ENCODE peak calls at places on chromosomes 7 and 10, in five cellular contexts. S is fibroblast of mammary gland, N is esophagus squamous epithelium, R is dorsolateral prefrontal cortex, K is BJ. L is an unnamed sample.

GRCh38 chr7:93359520-93360198 is 127.5 kb downstream of the VPS50 start:
- DNase-seq in S (no peak), N (no peak), R (no peak), K (no peak), L (no peak)

GRCh38 chr7:157886261-157886660 is 549.5 kb downstream of the DNAJB6 start:
- DNase-seq in S (no peak), N (no peak), R (no peak), K (no peak), L (no peak)

GRCh38 chr10:13984647-13985155 is 346.0 kb downstream of the FRMD4A start:
- DNase-seq in S (peak), N (no peak), R (no peak), K (peak), L (peak)

GRCh38 chr7:148334959-148335577 is 255.5 kb upstream of the C7orf33 start:
- DNase-seq in S (peak), N (no peak), R (no peak), K (no peak), L (peak)

GRCh38 chr7:141220263-141220662 is 146.4 kb downstream of the TMEM178B start:
- DNase-seq in S (peak), N (no peak), R (no peak), K (no peak), L (peak)

GRCh38 chr7:8151161-8151560 is 110.8 kb downstream of the ICA1 start:
- DNase-seq in S (no peak), N (no peak), R (no peak), K (no peak), L (no peak)

GRCh38 chr7:26284995-26285632 is 6.5 kb upstream of the SNX10 start:
- DNase-seq in S (no peak), N (no peak), R (no peak), K (no peak), L (peak)

GRCh38 chr7:1192171-1192676 is 32.2 kb upstream of the ZFAND2A start:
- DNase-seq in S (peak), N (no peak), R (no peak), K (peak), L (peak)

GRCh38 chr10:48414778-48415177 is 108.3 kb downstream of the MAPK8 start:
- DNase-seq in S (peak), N (no peak), R (no peak), K (no peak), L (no peak)

GRCh38 chr7:121623130-121623872 is 227.2 kb upstream of the FAM3C start:
- DNase-seq in S (no peak), N (no peak), R (no peak), K (no peak), L (no peak)

GRCh38 chr7:101984997-101985645 is 167.7 kb downstream of the CUX1 start:
- DNase-seq in S (no peak), N (no peak), R (no peak), K (no peak), L (no peak)

GRCh38 chr7:104192434-104192833 is 15.4 kb downstream of the ORC5 start:
- DNase-seq in S (no peak), N (no peak), R (no peak), K (no peak), L (no peak)

GRCh38 chr10:76126607-76127190 is 695.3 kb downstream of the LRMDA start:
- DNase-seq in S (no peak), N (no peak), R (no peak), K (no peak), L (no peak)

GRCh38 chr7:27767374-27767773 is 27.4 kb downstream of the TAX1BP1 start:
- DNase-seq in S (no peak), N (no peak), R (no peak), K (no peak), L (peak)

GRCh38 chr7:102976493-102976892 is 63.7 kb downstream of the LRRC17 start:
- DNase-seq in S (no peak), N (no peak), R (no peak), K (no peak), L (no peak)

GRCh38 chr10:12969951-12970350 is 31.6 kb downstream of the CCDC3 start:
- DNase-seq in S (no peak), N (no peak), R (no peak), K (no peak), L (peak)

GRCh38 chr10:31759124-31759798 is 169.4 kb downstream of the ARHGAP12 start:
- DNase-seq in S (peak), N (no peak), R (no peak), K (no peak), L (peak)

GRCh38 chr7:10940748-10941358 is 32.8 kb upstream of the PHF14 start:
- DNase-seq in S (no peak), N (no peak), R (no peak), K (no peak), L (no peak)

GRCh38 chr10:48442809-48443177 is 136.3 kb downstream of the MAPK8 start:
- DNase-seq in S (no peak), N (no peak), R (no peak), K (no peak), L (no peak)

GRCh38 chr7:12984117-12984516 is 296.7 kb downstream of the ARL4A start:
- DNase-seq in S (no peak), N (no peak), R (no peak), K (no peak), L (no peak)

GRCh38 chr7:104207348-104207730 is 474 bp downstream of the ORC5 start:
- DNase-seq in S (peak), N (no peak), R (no peak), K (no peak), L (peak)

GRCh38 chr10:61943699-61944444 is 42.4 kb downstream of the ARID5B start:
- DNase-seq in S (peak), N (no peak), R (no peak), K (no peak), L (peak)

GRCh38 chr7:94301024-94301588 is 93.6 kb upstream of the COL1A2 start:
- DNase-seq in S (peak), N (no peak), R (no peak), K (peak), L (peak)

GRCh38 chr10:113679463-113680171 is at the start of gene CASP7:
- DNase-seq in S (peak), N (no peak), R (peak), K (no peak), L (peak)

GRCh38 chr10:100148353-100149211 is 37.2 kb downstream of the ERLIN1 start:
- DNase-seq in S (peak), N (no peak), R (no peak), K (no peak), L (peak)

GRCh38 chr7:106720641-106721040 is 59.7 kb upstream of the CCDC71L start:
- DNase-seq in S (no peak), N (no peak), R (no peak), K (no peak), L (no peak)

GRCh38 chr10:132845780-132846595 is 60.0 kb upstream of the NKX6-2 start:
- DNase-seq in S (no peak), N (no peak), R (peak), K (no peak), L (no peak)

GRCh38 chr10:111207525-111207924 is 130.7 kb downstream of the ADRA2A start:
- DNase-seq in S (no peak), N (no peak), R (no peak), K (no peak), L (no peak)
- TF ChIP-seq CTCF in S (no peak), N (peak), R (no peak), K (no peak), L (no peak)

DNA sequence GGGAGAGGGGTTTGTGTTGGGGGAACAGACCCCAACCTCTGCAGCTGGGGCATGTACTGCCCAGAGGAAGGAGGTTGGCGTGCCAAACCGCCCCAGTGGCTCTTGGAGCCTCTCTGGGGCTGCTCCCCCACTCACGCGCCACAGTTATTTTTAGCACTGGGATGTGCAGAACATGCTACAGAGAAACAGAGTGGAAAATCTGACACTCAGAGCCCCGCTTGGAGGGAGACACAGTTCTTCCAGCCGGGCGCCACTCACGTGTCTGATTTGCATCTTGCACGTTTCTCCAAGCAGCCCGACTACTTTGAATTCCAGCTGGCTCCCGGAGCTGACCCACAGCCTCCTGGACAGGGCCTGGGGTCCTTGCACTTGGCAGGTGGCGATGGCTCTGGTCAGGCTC is 182.0 kb downstream of the RPS24 start:
- DNase-seq in S (peak), N (no peak), R (peak), K (peak), L (peak)
- H3K4me3 ChIP-seq in S (no peak), N (no peak), R (peak), K (no peak), L (no peak)

DNA sequence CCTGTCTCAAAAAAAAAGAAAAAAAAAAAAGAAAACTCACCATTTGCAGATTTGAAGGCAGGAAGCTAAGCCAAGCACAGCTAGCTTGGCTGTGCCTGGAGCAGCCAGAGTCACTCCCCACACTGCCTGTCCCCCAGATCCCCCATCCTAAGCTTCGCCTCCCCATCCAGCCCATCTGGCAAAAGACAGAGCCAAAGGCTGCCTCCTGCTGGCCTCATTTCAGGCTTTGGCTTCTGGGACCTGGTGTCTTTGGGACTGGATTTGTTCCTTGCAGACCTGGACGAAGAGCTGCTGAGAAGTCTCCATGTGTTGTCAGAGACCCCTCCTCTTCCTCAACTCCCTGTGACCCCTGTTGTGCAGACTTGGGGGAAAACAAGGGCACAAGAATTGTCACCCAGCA is 8.1 kb downstream of the ASL start:
- DNase-seq in S (no peak), N (no peak), R (no peak), K (no peak), L (no peak)
- TF ChIP-seq CTCF in S (peak), N (no peak), R (no peak), K (no peak), L (peak)

DNA sequence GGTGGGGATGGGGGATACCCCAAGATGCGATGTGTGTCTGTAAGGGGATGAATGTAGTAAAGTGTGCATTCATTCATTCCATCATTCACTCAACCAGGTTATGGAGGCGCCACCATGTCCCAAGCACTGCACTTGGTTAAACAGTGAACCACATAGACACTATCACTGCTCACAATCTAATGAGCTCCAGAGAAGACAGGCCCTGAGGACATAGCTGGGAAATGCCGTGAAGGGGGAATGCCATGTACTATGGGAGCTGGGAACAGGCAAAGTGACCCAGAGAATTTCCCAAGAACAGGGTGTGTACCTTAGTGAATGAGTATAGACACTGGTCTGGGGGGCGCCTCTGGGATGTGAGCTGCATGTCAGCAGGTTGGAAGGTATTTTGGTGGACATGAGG is 44.5 kb upstream of the LBX1 start:
- DNase-seq in S (no peak), N (no peak), R (no peak), K (no peak), L (no peak)
- H3K4me3 ChIP-seq in S (no peak), N (no peak), R (no peak), K (no peak), L (no peak)

GRCh38 chr7:64881461-64882287 is 21.4 kb upstream of the ZNF273 start:
- DNase-seq in S (no peak), N (no peak), R (no peak), K (no peak), L (no peak)
- TF ChIP-seq CTCF in S (no peak), N (no peak), R (no peak), K (no peak), L (no peak)

DNA sequence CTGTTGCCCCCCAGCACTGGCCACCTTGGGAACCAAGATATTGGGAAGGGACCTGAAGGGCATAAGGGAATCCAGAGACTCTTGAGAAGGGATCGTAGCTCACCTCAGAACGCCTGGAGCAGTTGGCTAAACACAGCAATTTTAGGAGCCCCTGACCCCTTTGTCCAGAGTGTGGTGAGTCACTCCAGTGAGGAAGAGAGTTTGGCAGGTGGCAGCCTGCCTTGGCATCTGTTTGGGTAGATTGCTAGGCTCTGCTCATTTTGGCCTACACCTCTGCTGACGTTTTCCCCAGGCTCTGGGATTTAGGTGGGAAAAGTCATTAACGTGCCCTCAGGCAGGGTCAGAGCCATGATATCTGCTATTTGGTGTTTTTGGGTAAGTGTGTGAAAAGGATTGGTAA is 100.6 kb downstream of the GRB10 start:
- DNase-seq in S (no peak), N (no peak), R (no peak), K (no peak), L (no peak)
- H3K4me3 ChIP-seq in S (no peak), N (no peak), R (no peak), K (no peak), L (no peak)

DNA sequence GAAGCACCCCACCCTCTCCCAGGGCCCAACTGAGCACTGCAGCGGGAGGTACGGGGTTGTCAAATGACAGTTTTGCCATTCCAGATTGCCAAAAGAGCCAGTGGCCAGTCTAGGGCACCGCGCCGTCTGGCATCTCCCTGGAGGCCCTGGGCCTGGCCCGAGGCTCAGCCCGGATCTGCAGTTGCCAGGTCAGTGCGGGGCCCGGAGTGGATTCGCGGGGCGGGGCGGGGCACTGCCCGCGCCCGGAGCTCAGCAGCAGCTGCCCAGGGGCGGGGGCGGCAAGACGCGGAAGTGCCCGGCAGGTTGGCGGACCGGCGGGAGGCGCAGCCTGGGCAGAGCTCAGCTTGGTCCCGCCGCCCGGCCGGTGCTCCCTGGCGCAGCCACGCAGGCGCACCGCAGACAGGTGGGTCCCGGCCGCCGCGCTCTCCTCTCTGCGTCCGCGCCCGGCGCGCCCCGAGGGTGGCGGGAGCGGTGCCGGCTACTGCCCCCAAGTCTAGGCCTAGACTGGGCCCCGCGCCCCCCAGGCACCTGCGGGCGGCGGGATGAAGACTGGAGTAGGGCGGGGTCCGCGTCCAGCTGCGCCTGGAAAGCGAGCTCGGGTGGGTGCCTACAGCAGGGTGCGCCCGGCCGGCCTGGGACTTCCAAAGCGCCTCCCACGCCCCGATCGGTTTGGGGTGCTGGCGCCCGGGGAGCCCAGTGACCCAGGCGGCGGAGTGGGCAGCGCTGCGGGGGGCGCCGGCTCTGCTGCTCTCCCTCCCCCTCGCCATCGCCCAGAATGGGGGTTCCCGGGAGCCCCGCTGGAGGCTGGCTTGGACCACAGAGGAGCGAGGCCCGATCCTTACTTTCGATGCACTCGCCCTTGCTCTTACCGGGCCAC is at the start of gene IRF5:
- DNase-seq in S (no peak), N (no peak), R (no peak), K (no peak), L (no peak)
- TF ChIP-seq CTCF in S (no peak), N (no peak), R (no peak), K (no peak), L (no peak)

GRCh38 chr10:50885097-50885859 is at the start of gene A1CF:
- DNase-seq in S (no peak), N (no peak), R (no peak), K (no peak), L (no peak)

GRCh38 chr10:50884302-50884701 is 1.1 kb downstream of the A1CF start:
- DNase-seq in S (no peak), N (no peak), R (no peak), K (no peak), L (no peak)

GRCh38 chr10:50882540-50882983 is 2.9 kb downstream of the A1CF start:
- DNase-seq in S (peak), N (no peak), R (no peak), K (no peak), L (no peak)

GRCh38 chr10:50883624-50884023 is 1.8 kb downstream of the A1CF start:
- DNase-seq in S (no peak), N (no peak), R (no peak), K (no peak), L (no peak)
- H3K4me3 ChIP-seq in S (no peak), N (no peak), R (no peak), K (no peak), L (no peak)

GRCh38 chr10:126059101-126059826 is 162.9 kb downstream of the FANK1 start:
- DNase-seq in S (peak), N (no peak), R (no peak), K (peak), L (peak)
- TF ChIP-seq CTCF in S (no peak), N (no peak), R (no peak), K (no peak), L (no peak)

DNA sequence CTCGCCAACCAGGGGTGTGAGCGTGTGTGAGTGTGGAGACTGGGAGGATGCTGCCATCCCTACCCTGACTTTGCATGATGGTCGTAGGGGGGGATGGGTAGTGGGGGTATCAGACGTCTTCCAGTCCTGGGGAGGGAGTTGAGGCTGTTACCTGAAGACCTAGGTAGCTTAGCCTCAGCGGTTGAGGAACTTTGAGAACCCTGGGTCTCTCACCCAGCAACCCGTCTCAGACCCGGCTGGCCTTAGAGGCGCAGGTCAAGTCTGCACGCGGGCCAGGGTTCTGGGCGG is 2.7 kb downstream of the SLC4A2 start:
- DNase-seq in S (no peak), N (no peak), R (no peak), K (no peak), L (no peak)
- H3K4me3 ChIP-seq in S (no peak), N (no peak), R (no peak), K (no peak), L (peak)